ENCODE peak calls at places on chromosome 3, in six cellular contexts. J is GM20000; C is RPMI8226; F is coronary artery; N is stimulated activated CD8-positive, alpha-beta memory T cell treated with anti-CD3 and anti-CD28 coated beads, Interleukin-12 subunit alpha, Interleukin-12 subunit beta, amount 100 ng/mL, for 4 hours; L is mesendoderm. E is an unnamed sample.

GRCh38 chr3:139533781-139534443 is 5.6 kb downstream of the RBP1 start:
- DNase-seq in N (no peak), J (no peak), F (no peak), C (no peak), L (no peak), E (no peak)

GRCh38 chr3:116440196-116440595 is 5.1 kb downstream of the LSAMP start:
- DNase-seq in J (no peak), C (no peak), L (no peak), N (no peak), F (no peak), E (no peak)

GRCh38 chr3:197718904-197719303 is 17.8 kb downstream of the RUBCN start:
- DNase-seq in N (no peak), C (no peak), F (no peak), J (no peak), L (peak), E (no peak)

GRCh38 chr3:117587416-117587815 is 877.8 kb downstream of the TUSC7 start:
- DNase-seq in L (peak), C (no peak), F (no peak), N (no peak), J (no peak), E (no peak)

GRCh38 chr3:184716652-184717607 is 5.1 kb upstream of the MAGEF1 start:
- DNase-seq in N (no peak), J (no peak), F (no peak), C (no peak), L (peak), E (peak)

GRCh38 chr3:36511761-36512496 is 131.6 kb downstream of the STAC start:
- DNase-seq in J (no peak), L (no peak), C (no peak), N (no peak), F (no peak), E (no peak)

GRCh38 chr3:77693147-77693546 is 653.2 kb downstream of the ROBO2 start:
- DNase-seq in F (no peak), N (no peak), J (no peak), L (no peak), C (no peak), E (no peak)

GRCh38 chr3:177429772-177430171 is 232.5 kb upstream of the TBL1XR1 start:
- DNase-seq in N (no peak), L (no peak), C (no peak), J (no peak), F (no peak), E (no peak)

GRCh38 chr3:154795582-154795981 is 284.5 kb upstream of the MME start:
- DNase-seq in C (no peak), N (no peak), L (peak), F (no peak), J (no peak), E (no peak)

GRCh38 chr3:172051957-172052354 is 12.6 kb downstream of the FNDC3B start:
- DNase-seq in L (no peak), C (no peak), F (no peak), J (no peak), N (no peak), E (no peak)

GRCh38 chr3:52441772-52442332 is 3.1 kb downstream of the SEMA3G start:
- DNase-seq in L (no peak), F (no peak), N (no peak), C (no peak), J (no peak), E (no peak)

GRCh38 chr3:98242155-98242554 is 21.9 kb upstream of the OR5H6 start:
- DNase-seq in N (no peak), L (no peak), F (no peak), J (no peak), C (no peak), E (no peak)

GRCh38 chr3:133944641-133945441 is 49.2 kb upstream of the RAB6B start:
- DNase-seq in C (peak), N (no peak), L (no peak), J (no peak), F (peak), E (no peak)

GRCh38 chr3:120113128-120114116 is 19.2 kb upstream of the GSK3B start:
- DNase-seq in N (no peak), J (no peak), L (no peak), F (no peak), C (no peak), E (no peak)

GRCh38 chr3:9691636-9692035 is 12.0 kb upstream of the CPNE9 start:
- DNase-seq in F (no peak), J (no peak), C (no peak), L (no peak), N (no peak), E (no peak)

GRCh38 chr3:171556133-171556532 is 95.9 kb upstream of the TNIK start:
- DNase-seq in L (no peak), F (no peak), N (no peak), C (no peak), J (no peak), E (no peak)

GRCh38 chr3:13972679-13973379 is 93.0 kb upstream of the WNT7A start:
- DNase-seq in J (no peak), L (no peak), F (no peak), N (no peak), C (peak), E (no peak)

GRCh38 chr3:42159147-42159546 is 68.0 kb downstream of the TRAK1 start:
- DNase-seq in C (no peak), L (no peak), J (no peak), F (no peak), N (no peak), E (no peak)

GRCh38 chr3:89180334-89180733 is 72.9 kb downstream of the EPHA3 start:
- DNase-seq in C (no peak), J (no peak), N (no peak), L (no peak), F (no peak), E (no peak)

GRCh38 chr3:141385386-141386079 is 17.2 kb downstream of the ZBTB38 start:
- DNase-seq in C (peak), N (no peak), L (no peak), J (no peak), F (no peak), E (no peak)

GRCh38 chr3:65971281-65972252 is 67.2 kb downstream of the MAGI1 start:
- DNase-seq in F (no peak), C (no peak), L (peak), N (no peak), J (no peak), E (peak)

GRCh38 chr3:177448987-177449975 is 252.0 kb upstream of the TBL1XR1 start:
- DNase-seq in F (no peak), J (peak), C (no peak), N (no peak), L (peak), E (peak)

GRCh38 chr3:122918576-122919290 is 108.8 kb downstream of the SEMA5B start:
- DNase-seq in C (no peak), J (no peak), L (no peak), N (no peak), F (peak), E (peak)

GRCh38 chr3:41498847-41499246 is 299.5 kb downstream of the CTNNB1 start:
- DNase-seq in C (no peak), F (no peak), L (no peak), J (no peak), N (no peak), E (no peak)

GRCh38 chr3:43995929-43996378 is 245.7 kb upstream of the TOPAZ1 start:
- DNase-seq in N (no peak), J (peak), L (no peak), F (no peak), C (no peak), E (no peak)

GRCh38 chr3:138051946-138052802 is 42.2 kb downstream of the CLDN18 start:
- DNase-seq in F (no peak), C (peak), N (no peak), J (peak), L (peak), E (peak)

E was measured in ELF-1.